ENCODE peak calls at places on chromosomes 3 and 15, in ten cellular contexts. One of them, this sample, is unnamed.

GRCh38 chr3:14925729-14926591 is 21.4 kb upstream of the NR2C2 start:
- DNase-seq in SJSA1: peak
- DNase-seq in esophagus muscularis mucosa: no peak
- DNase-seq in breast epithelium: no peak
- DNase-seq in effector memory CD4-positive, alpha-beta T cell: no peak
- DNase-seq in SK-N-SH: peak
- DNase-seq in BJ: no peak
- DNase-seq in HL-60: peak
- DNase-seq in suprapubic skin: no peak
- DNase-seq in fibroblast of pulmonary artery: peak
- DNase-seq in this sample: peak

GRCh38 chr3:72432271-72432670 is 416.0 kb downstream of the SHQ1 start:
- DNase-seq in SJSA1: no peak
- DNase-seq in esophagus muscularis mucosa: no peak
- DNase-seq in breast epithelium: no peak
- DNase-seq in effector memory CD4-positive, alpha-beta T cell: no peak
- DNase-seq in SK-N-SH: no peak
- DNase-seq in BJ: no peak
- DNase-seq in HL-60: no peak
- DNase-seq in suprapubic skin: no peak
- DNase-seq in fibroblast of pulmonary artery: no peak
- DNase-seq in this sample: no peak

GRCh38 chr3:99866167-99866810 is 48.6 kb downstream of the CMSS1 start:
- DNase-seq in SJSA1: no peak
- DNase-seq in esophagus muscularis mucosa: no peak
- DNase-seq in breast epithelium: no peak
- DNase-seq in effector memory CD4-positive, alpha-beta T cell: no peak
- DNase-seq in SK-N-SH: no peak
- DNase-seq in BJ: peak
- DNase-seq in HL-60: peak
- DNase-seq in suprapubic skin: no peak
- DNase-seq in fibroblast of pulmonary artery: peak
- DNase-seq in this sample: no peak

GRCh38 chr15:39124155-39124924 is 456.5 kb upstream of the THBS1 start:
- DNase-seq in SJSA1: no peak
- DNase-seq in esophagus muscularis mucosa: no peak
- DNase-seq in breast epithelium: no peak
- DNase-seq in effector memory CD4-positive, alpha-beta T cell: no peak
- DNase-seq in SK-N-SH: no peak
- DNase-seq in BJ: no peak
- DNase-seq in HL-60: no peak
- DNase-seq in suprapubic skin: no peak
- DNase-seq in fibroblast of pulmonary artery: peak
- DNase-seq in this sample: no peak

GRCh38 chr3:195847061-195847950 is 35.6 kb upstream of the MUC4 start:
- DNase-seq in SJSA1: peak
- DNase-seq in esophagus muscularis mucosa: no peak
- DNase-seq in breast epithelium: no peak
- DNase-seq in effector memory CD4-positive, alpha-beta T cell: no peak
- DNase-seq in SK-N-SH: no peak
- DNase-seq in BJ: no peak
- DNase-seq in HL-60: no peak
- DNase-seq in suprapubic skin: no peak
- DNase-seq in fibroblast of pulmonary artery: peak
- DNase-seq in this sample: no peak

GRCh38 chr3:124982855-124983254 is 48.3 kb upstream of the MUC13 start:
- DNase-seq in SJSA1: no peak
- DNase-seq in esophagus muscularis mucosa: no peak
- DNase-seq in breast epithelium: no peak
- DNase-seq in effector memory CD4-positive, alpha-beta T cell: no peak
- DNase-seq in SK-N-SH: no peak
- DNase-seq in BJ: no peak
- DNase-seq in HL-60: no peak
- DNase-seq in suprapubic skin: no peak
- DNase-seq in fibroblast of pulmonary artery: no peak
- DNase-seq in this sample: no peak

GRCh38 chr3:163573324-163573723 is 1505.0 kb downstream of the SI start:
- DNase-seq in SJSA1: no peak
- DNase-seq in esophagus muscularis mucosa: no peak
- DNase-seq in breast epithelium: no peak
- DNase-seq in effector memory CD4-positive, alpha-beta T cell: no peak
- DNase-seq in SK-N-SH: no peak
- DNase-seq in BJ: no peak
- DNase-seq in HL-60: no peak
- DNase-seq in suprapubic skin: no peak
- DNase-seq in fibroblast of pulmonary artery: no peak
- DNase-seq in this sample: no peak

GRCh38 chr3:99505646-99506269 is 132.6 kb upstream of the COL8A1 start:
- DNase-seq in SJSA1: peak
- DNase-seq in esophagus muscularis mucosa: no peak
- DNase-seq in breast epithelium: no peak
- DNase-seq in effector memory CD4-positive, alpha-beta T cell: no peak
- DNase-seq in SK-N-SH: no peak
- DNase-seq in BJ: peak
- DNase-seq in HL-60: peak
- DNase-seq in suprapubic skin: no peak
- DNase-seq in fibroblast of pulmonary artery: peak
- DNase-seq in this sample: peak

DNA sequence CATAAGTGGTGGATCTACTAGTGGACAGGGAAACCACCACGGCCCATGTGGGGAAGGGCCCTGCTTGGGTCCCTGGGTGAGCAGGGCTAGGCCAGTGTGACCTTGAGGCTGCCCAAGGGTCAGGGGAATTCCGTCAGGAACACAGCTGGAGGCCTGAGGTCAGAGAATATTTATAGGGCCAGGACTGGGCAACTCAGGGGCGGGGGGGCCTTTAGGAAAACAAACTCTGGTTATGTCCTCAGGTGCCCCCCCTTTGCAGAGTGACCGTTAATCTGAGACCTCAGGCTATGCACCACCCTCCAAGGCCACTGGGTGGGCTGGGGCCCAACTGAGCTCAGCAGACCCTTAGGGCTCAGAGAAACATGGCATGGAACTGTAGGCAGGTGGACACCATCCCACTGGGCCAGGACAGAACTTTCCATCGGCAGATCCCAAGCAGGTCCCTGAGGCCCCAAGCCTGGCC is 2.5 kb downstream of the TWF2 start:
- DNase-seq in SJSA1: no peak
- DNase-seq in esophagus muscularis mucosa: no peak
- DNase-seq in breast epithelium: no peak
- DNase-seq in effector memory CD4-positive, alpha-beta T cell: no peak
- DNase-seq in SK-N-SH: no peak
- DNase-seq in BJ: no peak
- DNase-seq in HL-60: no peak
- DNase-seq in suprapubic skin: no peak
- DNase-seq in fibroblast of pulmonary artery: no peak
- DNase-seq in this sample: no peak
- H3K4me3 ChIP-seq in SJSA1: no peak
- H3K4me3 ChIP-seq in esophagus muscularis mucosa: no peak
- H3K4me3 ChIP-seq in breast epithelium: no peak
- H3K4me3 ChIP-seq in effector memory CD4-positive, alpha-beta T cell: no peak
- H3K4me3 ChIP-seq in SK-N-SH: peak
- H3K4me3 ChIP-seq in BJ: no peak
- H3K4me3 ChIP-seq in HL-60: no peak
- H3K4me3 ChIP-seq in suprapubic skin: no peak
- H3K4me3 ChIP-seq in fibroblast of pulmonary artery: no peak
- H3K4me3 ChIP-seq in this sample: no peak

GRCh38 chr3:197204729-197205128 is 93.7 kb downstream of the DLG1 start:
- DNase-seq in SJSA1: no peak
- DNase-seq in esophagus muscularis mucosa: no peak
- DNase-seq in breast epithelium: no peak
- DNase-seq in effector memory CD4-positive, alpha-beta T cell: no peak
- DNase-seq in SK-N-SH: no peak
- DNase-seq in BJ: no peak
- DNase-seq in HL-60: no peak
- DNase-seq in suprapubic skin: no peak
- DNase-seq in fibroblast of pulmonary artery: no peak
- DNase-seq in this sample: no peak

GRCh38 chr3:197201840-197202452 is 96.5 kb downstream of the DLG1 start:
- DNase-seq in SJSA1: no peak
- DNase-seq in esophagus muscularis mucosa: no peak
- DNase-seq in breast epithelium: no peak
- DNase-seq in effector memory CD4-positive, alpha-beta T cell: no peak
- DNase-seq in SK-N-SH: no peak
- DNase-seq in BJ: no peak
- DNase-seq in HL-60: no peak
- DNase-seq in suprapubic skin: no peak
- DNase-seq in fibroblast of pulmonary artery: no peak
- DNase-seq in this sample: no peak

GRCh38 chr3:197203714-197204146 is 94.7 kb downstream of the DLG1 start:
- DNase-seq in SJSA1: no peak
- DNase-seq in esophagus muscularis mucosa: no peak
- DNase-seq in breast epithelium: no peak
- DNase-seq in effector memory CD4-positive, alpha-beta T cell: no peak
- DNase-seq in SK-N-SH: no peak
- DNase-seq in BJ: no peak
- DNase-seq in HL-60: no peak
- DNase-seq in suprapubic skin: no peak
- DNase-seq in fibroblast of pulmonary artery: no peak
- DNase-seq in this sample: no peak

GRCh38 chr3:197205265-197205664 is 93.1 kb downstream of the DLG1 start:
- DNase-seq in SJSA1: no peak
- DNase-seq in esophagus muscularis mucosa: no peak
- DNase-seq in breast epithelium: no peak
- DNase-seq in effector memory CD4-positive, alpha-beta T cell: no peak
- DNase-seq in SK-N-SH: no peak
- DNase-seq in BJ: no peak
- DNase-seq in HL-60: no peak
- DNase-seq in suprapubic skin: no peak
- DNase-seq in fibroblast of pulmonary artery: no peak
- DNase-seq in this sample: no peak

DNA sequence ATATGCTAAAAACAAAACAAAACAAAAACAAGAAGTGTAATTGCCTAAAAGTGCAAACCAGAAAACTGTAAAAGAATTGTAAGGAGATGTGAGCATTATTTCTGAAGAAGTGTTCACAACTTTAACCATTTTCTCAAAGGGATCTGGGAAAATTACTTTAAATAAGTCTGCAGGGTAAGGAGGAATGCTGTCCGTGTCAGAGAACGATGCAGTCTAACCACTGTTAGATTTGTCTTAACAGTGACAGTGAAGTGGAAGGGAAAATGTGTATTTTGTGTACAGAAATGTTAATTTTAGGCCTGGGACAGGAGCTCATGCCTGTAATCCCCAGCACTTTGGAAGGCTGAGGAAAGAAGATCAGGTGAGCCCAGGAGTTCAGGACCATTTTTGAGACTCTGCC is 95.7 kb downstream of the DLG1 start:
- DNase-seq in SJSA1: no peak
- DNase-seq in esophagus muscularis mucosa: no peak
- DNase-seq in breast epithelium: no peak
- DNase-seq in effector memory CD4-positive, alpha-beta T cell: no peak
- DNase-seq in SK-N-SH: no peak
- DNase-seq in BJ: no peak
- DNase-seq in HL-60: no peak
- DNase-seq in suprapubic skin: no peak
- DNase-seq in fibroblast of pulmonary artery: no peak
- DNase-seq in this sample: no peak
- H3K4me3 ChIP-seq in SJSA1: no peak
- H3K4me3 ChIP-seq in esophagus muscularis mucosa: no peak
- H3K4me3 ChIP-seq in breast epithelium: no peak
- H3K4me3 ChIP-seq in effector memory CD4-positive, alpha-beta T cell: no peak
- H3K4me3 ChIP-seq in SK-N-SH: no peak
- H3K4me3 ChIP-seq in BJ: no peak
- H3K4me3 ChIP-seq in HL-60: no peak
- H3K4me3 ChIP-seq in suprapubic skin: no peak
- H3K4me3 ChIP-seq in fibroblast of pulmonary artery: no peak
- H3K4me3 ChIP-seq in this sample: no peak

GRCh38 chr15:68295430-68295829 is 17.9 kb downstream of the FEM1B start:
- DNase-seq in SJSA1: no peak
- DNase-seq in esophagus muscularis mucosa: peak
- DNase-seq in breast epithelium: no peak
- DNase-seq in effector memory CD4-positive, alpha-beta T cell: no peak
- DNase-seq in SK-N-SH: no peak
- DNase-seq in BJ: no peak
- DNase-seq in HL-60: no peak
- DNase-seq in suprapubic skin: no peak
- DNase-seq in fibroblast of pulmonary artery: no peak
- DNase-seq in this sample: no peak

GRCh38 chr15:68298882-68299381 is 21.4 kb downstream of the FEM1B start:
- DNase-seq in SJSA1: peak
- DNase-seq in esophagus muscularis mucosa: no peak
- DNase-seq in breast epithelium: peak
- DNase-seq in effector memory CD4-positive, alpha-beta T cell: no peak
- DNase-seq in SK-N-SH: no peak
- DNase-seq in BJ: no peak
- DNase-seq in HL-60: peak
- DNase-seq in suprapubic skin: no peak
- DNase-seq in fibroblast of pulmonary artery: no peak
- DNase-seq in this sample: peak

GRCh38 chr15:68300115-68300940 is 22.8 kb downstream of the FEM1B start:
- DNase-seq in SJSA1: no peak
- DNase-seq in esophagus muscularis mucosa: no peak
- DNase-seq in breast epithelium: no peak
- DNase-seq in effector memory CD4-positive, alpha-beta T cell: no peak
- DNase-seq in SK-N-SH: no peak
- DNase-seq in BJ: no peak
- DNase-seq in HL-60: no peak
- DNase-seq in suprapubic skin: no peak
- DNase-seq in fibroblast of pulmonary artery: no peak
- DNase-seq in this sample: no peak

GRCh38 chr15:68299436-68299835 is 21.9 kb downstream of the FEM1B start:
- DNase-seq in SJSA1: no peak
- DNase-seq in esophagus muscularis mucosa: peak
- DNase-seq in breast epithelium: peak
- DNase-seq in effector memory CD4-positive, alpha-beta T cell: no peak
- DNase-seq in SK-N-SH: no peak
- DNase-seq in BJ: no peak
- DNase-seq in HL-60: no peak
- DNase-seq in suprapubic skin: no peak
- DNase-seq in fibroblast of pulmonary artery: no peak
- DNase-seq in this sample: no peak

GRCh38 chr15:68298336-68298735 is 20.8 kb downstream of the FEM1B start:
- DNase-seq in SJSA1: no peak
- DNase-seq in esophagus muscularis mucosa: peak
- DNase-seq in breast epithelium: no peak
- DNase-seq in effector memory CD4-positive, alpha-beta T cell: no peak
- DNase-seq in SK-N-SH: no peak
- DNase-seq in BJ: no peak
- DNase-seq in HL-60: no peak
- DNase-seq in suprapubic skin: no peak
- DNase-seq in fibroblast of pulmonary artery: no peak
- DNase-seq in this sample: no peak
- H3K4me3 ChIP-seq in SJSA1: no peak
- H3K4me3 ChIP-seq in esophagus muscularis mucosa: no peak
- H3K4me3 ChIP-seq in breast epithelium: no peak
- H3K4me3 ChIP-seq in effector memory CD4-positive, alpha-beta T cell: peak
- H3K4me3 ChIP-seq in SK-N-SH: no peak
- H3K4me3 ChIP-seq in BJ: no peak
- H3K4me3 ChIP-seq in HL-60: no peak
- H3K4me3 ChIP-seq in suprapubic skin: peak
- H3K4me3 ChIP-seq in fibroblast of pulmonary artery: no peak
- H3K4me3 ChIP-seq in this sample: peak

DNA sequence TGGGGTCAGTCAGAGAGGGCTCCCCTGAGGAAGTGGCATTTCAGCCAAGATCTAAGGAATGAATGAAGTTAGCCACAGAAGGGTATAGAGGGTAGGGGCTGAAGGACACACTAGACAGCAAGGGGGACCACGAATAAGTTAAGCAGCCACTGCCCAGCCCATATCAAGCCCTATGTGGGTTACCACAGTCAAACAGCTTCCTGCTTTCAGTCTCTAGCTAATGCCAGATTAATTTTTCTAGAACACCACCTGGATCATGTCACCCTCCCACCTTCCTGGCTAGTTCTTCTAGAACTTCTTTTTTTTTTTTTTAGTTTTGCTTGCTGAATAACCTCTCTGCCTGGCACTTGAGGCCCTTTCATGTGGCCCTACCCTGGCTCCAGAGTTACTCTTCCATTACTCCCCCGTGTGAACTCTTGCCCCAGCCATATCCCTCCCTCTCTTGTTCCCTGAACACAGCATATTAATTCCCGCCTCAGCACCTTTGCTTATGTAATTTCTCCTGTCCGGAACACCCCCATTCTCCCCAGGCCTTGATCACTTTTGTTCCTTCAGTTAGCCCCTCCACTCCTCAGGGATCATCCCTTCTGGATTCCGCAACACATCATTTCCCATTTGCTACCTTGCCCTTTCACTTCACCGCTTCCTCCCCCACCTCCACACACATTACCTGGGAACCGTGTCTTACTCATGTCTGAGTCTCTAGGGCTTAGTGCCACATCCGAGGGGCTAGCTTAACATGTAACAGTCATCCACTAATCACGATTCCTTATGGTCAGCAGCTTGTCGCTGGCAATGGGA is 20.6 kb upstream of the BNC1 start:
- DNase-seq in SJSA1: no peak
- DNase-seq in esophagus muscularis mucosa: peak
- DNase-seq in breast epithelium: no peak
- DNase-seq in effector memory CD4-positive, alpha-beta T cell: no peak
- DNase-seq in SK-N-SH: no peak
- DNase-seq in BJ: no peak
- DNase-seq in HL-60: no peak
- DNase-seq in suprapubic skin: no peak
- DNase-seq in fibroblast of pulmonary artery: no peak
- DNase-seq in this sample: no peak
- H3K4me3 ChIP-seq in SJSA1: no peak
- H3K4me3 ChIP-seq in esophagus muscularis mucosa: no peak
- H3K4me3 ChIP-seq in breast epithelium: no peak
- H3K4me3 ChIP-seq in effector memory CD4-positive, alpha-beta T cell: no peak
- H3K4me3 ChIP-seq in SK-N-SH: no peak
- H3K4me3 ChIP-seq in BJ: no peak
- H3K4me3 ChIP-seq in HL-60: no peak
- H3K4me3 ChIP-seq in suprapubic skin: no peak
- H3K4me3 ChIP-seq in fibroblast of pulmonary artery: no peak
- H3K4me3 ChIP-seq in this sample: no peak

This sample was measured in GM06990.